ENCODE peak calls at places on chromosomes 3 and 15, in ten cellular contexts. E, I, D, V, H, O, L, K, Z and Q are unnamed samples. For H3K27me3, the result is how much of the 10 kb centered on the place peaks cover.

GRCh38 chr3:128548426-128549282 is 55.7 kb upstream of the GATA2 start:
- DNase-seq in E (no peak), I (no peak), D (no peak), V (no peak), H (no peak), O (no peak), L (no peak), K (no peak), Z (no peak), Q (no peak)

GRCh38 chr3:105062853-105063252 is 303.9 kb upstream of the ALCAM start:
- DNase-seq in E (no peak), I (no peak), D (no peak), V (no peak), H (no peak), O (no peak), L (no peak), K (no peak), Z (no peak), Q (no peak)

GRCh38 chr3:123788706-123789105 is 95.4 kb downstream of the MYLK start:
- DNase-seq in E (no peak), I (no peak), D (no peak), V (no peak), H (no peak), O (no peak), L (no peak), K (no peak), Z (no peak), Q (no peak)

GRCh38 chr3:25455316-25456232 is 27.5 kb downstream of the RARB start:
- DNase-seq in E (no peak), I (no peak), D (no peak), V (no peak), H (no peak), O (no peak), L (peak), K (no peak), Z (peak), Q (no peak)

GRCh38 chr3:126676919-126677705 is 22.2 kb upstream of the TXNRD3 start:
- DNase-seq in E (peak), I (no peak), D (no peak), V (no peak), H (no peak), O (no peak), L (no peak), K (no peak), Z (no peak), Q (no peak)

GRCh38 chr3:171892457-171892856 is 49.3 kb downstream of the TMEM212 start:
- DNase-seq in E (no peak), I (no peak), D (no peak), V (no peak), H (no peak), O (no peak), L (no peak), K (no peak), Z (no peak), Q (no peak)

GRCh38 chr3:133293397-133294107 is 106.3 kb upstream of the BFSP2 start:
- DNase-seq in E (no peak), I (no peak), D (no peak), V (no peak), H (no peak), O (no peak), L (no peak), K (no peak), Z (no peak), Q (no peak)

GRCh38 chr3:121724130-121724529 is 25.4 kb downstream of the GOLGB1 start:
- DNase-seq in E (no peak), I (no peak), D (no peak), V (no peak), H (no peak), O (no peak), L (no peak), K (no peak), Z (no peak), Q (no peak)

GRCh38 chr3:14823910-14824629 is 5.3 kb downstream of the FGD5 start:
- DNase-seq in E (no peak), I (no peak), D (no peak), V (no peak), H (no peak), O (no peak), L (no peak), K (no peak), Z (no peak), Q (no peak)

GRCh38 chr3:14826069-14826468 is 7.3 kb downstream of the FGD5 start:
- DNase-seq in E (no peak), I (no peak), D (no peak), V (no peak), H (no peak), O (no peak), L (no peak), K (no peak), Z (no peak), Q (no peak)

GRCh38 chr3:14829811-14830210 is 11.0 kb downstream of the FGD5 start:
- DNase-seq in E (no peak), I (no peak), D (no peak), V (no peak), H (no peak), O (no peak), L (no peak), K (no peak), Z (no peak), Q (no peak)

GRCh38 chr3:14824646-14825045 is 5.9 kb downstream of the FGD5 start:
- DNase-seq in E (no peak), I (no peak), D (no peak), V (no peak), H (no peak), O (no peak), L (no peak), K (no peak), Z (no peak), Q (no peak)

DNA sequence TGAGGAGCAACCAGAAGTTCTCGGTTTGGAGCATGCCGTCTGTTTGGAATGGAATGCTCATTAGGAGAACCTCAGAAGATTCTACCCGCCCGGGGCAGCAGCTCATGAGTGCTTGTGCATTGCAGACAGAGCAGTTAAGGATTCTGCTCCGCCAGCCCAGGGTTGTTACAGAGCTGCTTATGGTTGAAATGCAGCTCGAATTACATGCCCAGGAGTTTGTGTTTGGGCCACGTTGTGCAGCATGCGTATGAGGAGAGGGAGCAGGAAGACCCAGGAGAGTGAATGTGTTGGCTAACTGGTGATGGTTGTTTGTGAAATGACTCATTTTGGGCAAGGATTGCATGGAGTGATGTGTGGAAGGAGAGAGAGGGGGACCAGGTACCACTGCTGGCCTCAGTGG is 9.0 kb downstream of the FGD5 start:
- DNase-seq in E (no peak), I (no peak), D (no peak), V (no peak), H (no peak), O (no peak), L (no peak), K (no peak), Z (no peak), Q (no peak)
- H3K27me3 ChIP-seq in E (under half), I (under half), D (under half), V (under half), H (under half), O (under half), L (half or more), K (half or more), Z (under half), Q (under half)

DNA sequence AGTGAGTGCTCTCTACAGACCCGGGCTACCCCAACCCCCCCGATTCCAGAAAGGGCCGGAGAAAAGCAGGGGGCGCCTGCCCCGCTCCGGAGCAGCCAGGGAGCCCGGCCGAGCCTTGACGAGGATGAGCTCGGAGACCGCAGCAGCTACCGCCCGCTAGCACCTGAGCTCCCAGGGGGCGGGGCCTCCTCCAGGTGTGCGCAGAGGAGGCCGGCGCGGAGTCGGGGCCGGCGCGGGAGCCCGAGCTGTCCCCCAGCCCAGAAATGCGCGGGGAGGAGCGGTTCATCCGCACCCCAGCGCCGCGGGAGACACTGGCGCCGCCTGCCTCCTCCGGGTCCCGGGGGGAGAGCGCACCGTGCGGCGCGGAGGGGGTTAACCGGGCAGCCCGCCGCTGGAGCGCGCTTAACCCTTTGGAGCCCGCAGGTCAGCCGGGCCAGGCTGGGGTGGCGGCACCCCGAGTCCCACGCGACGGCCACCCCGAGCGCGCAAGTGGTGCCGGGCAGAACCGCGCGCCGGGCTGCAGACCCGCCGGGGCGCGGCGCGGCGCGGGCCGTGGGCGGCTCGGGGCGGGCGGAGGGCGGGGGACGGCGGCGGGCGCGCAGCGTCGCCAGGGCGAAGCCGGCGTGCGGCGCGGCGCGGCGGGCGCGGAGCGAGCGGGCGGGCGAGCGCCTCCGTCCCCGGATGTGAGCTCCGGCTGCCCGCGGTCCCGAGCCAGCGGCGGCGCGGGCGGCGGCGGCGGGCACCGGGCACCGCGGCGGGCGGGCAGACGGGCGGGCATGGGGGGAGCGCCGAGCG is at the start of gene CACNA1D:
- DNase-seq in E (no peak), I (no peak), D (no peak), V (peak), H (peak), O (peak), L (no peak), K (no peak), Z (peak), Q (peak)
- H3K27me3 ChIP-seq in E (under half), I (under half), D (half or more), V (under half), H (under half), O (half or more), L (half or more), K (half or more), Z (under half), Q (under half)

GRCh38 chr3:181723064-181723463 is 11.3 kb downstream of the SOX2 start:
- DNase-seq in E (no peak), I (no peak), D (no peak), V (no peak), H (no peak), O (no peak), L (no peak), K (no peak), Z (no peak), Q (no peak)
- H3K27me3 ChIP-seq in E (half or more), I (under half), D (half or more), V (under half), H (under half), O (under half), L (half or more), K (half or more), Z (under half), Q (under half)

GRCh38 chr3:41308119-41308518 is 108.8 kb downstream of the CTNNB1 start:
- DNase-seq in E (no peak), I (no peak), D (no peak), V (no peak), H (no peak), O (no peak), L (no peak), K (no peak), Z (no peak), Q (no peak)

GRCh38 chr3:41301548-41301947 is 102.2 kb downstream of the CTNNB1 start:
- DNase-seq in E (no peak), I (no peak), D (no peak), V (no peak), H (no peak), O (no peak), L (no peak), K (peak), Z (no peak), Q (no peak)

GRCh38 chr3:41302295-41302694 is 103.0 kb downstream of the CTNNB1 start:
- DNase-seq in E (no peak), I (no peak), D (no peak), V (no peak), H (no peak), O (no peak), L (no peak), K (no peak), Z (no peak), Q (no peak)

GRCh38 chr3:41307065-41307464 is 107.8 kb downstream of the CTNNB1 start:
- DNase-seq in E (no peak), I (no peak), D (peak), V (no peak), H (no peak), O (no peak), L (peak), K (no peak), Z (no peak), Q (no peak)

DNA sequence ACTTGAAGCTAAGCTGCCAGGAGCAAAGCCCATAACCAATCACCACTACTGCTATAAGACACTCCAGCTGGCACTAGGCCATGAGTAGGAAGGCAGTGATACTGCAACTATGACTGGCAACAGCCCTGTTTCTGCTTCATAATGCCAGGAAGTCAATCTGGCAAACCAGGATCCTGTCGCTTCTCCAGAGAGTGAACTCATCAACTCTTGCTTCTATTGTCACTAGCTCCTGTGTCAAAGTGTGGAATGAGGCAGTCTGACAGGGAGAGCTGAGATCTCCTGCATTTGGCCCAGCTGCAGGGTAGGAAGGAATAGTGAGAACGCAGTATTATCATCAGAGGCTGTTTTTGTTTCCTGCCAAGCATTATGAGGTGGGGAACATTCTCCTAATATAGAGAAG is 105.3 kb downstream of the CTNNB1 start:
- DNase-seq in E (no peak), I (no peak), D (no peak), V (no peak), H (no peak), O (no peak), L (no peak), K (no peak), Z (no peak), Q (no peak)
- H3K27me3 ChIP-seq in E (under half), I (under half), D (under half), V (under half), H (under half), O (under half), L (under half), K (under half), Z (under half), Q (under half)

GRCh38 chr15:79412010-79412409 is 20.1 kb upstream of the MINAR1 start:
- DNase-seq in E (no peak), I (no peak), D (no peak), V (no peak), H (no peak), O (no peak), L (no peak), K (no peak), Z (no peak), Q (no peak)

GRCh38 chr15:79412429-79412828 is 19.7 kb upstream of the MINAR1 start:
- DNase-seq in E (no peak), I (no peak), D (no peak), V (no peak), H (no peak), O (no peak), L (no peak), K (no peak), Z (no peak), Q (peak)

GRCh38 chr15:79418693-79419279 is 13.3 kb upstream of the MINAR1 start:
- DNase-seq in E (no peak), I (no peak), D (peak), V (no peak), H (no peak), O (no peak), L (no peak), K (no peak), Z (no peak), Q (no peak)

DNA sequence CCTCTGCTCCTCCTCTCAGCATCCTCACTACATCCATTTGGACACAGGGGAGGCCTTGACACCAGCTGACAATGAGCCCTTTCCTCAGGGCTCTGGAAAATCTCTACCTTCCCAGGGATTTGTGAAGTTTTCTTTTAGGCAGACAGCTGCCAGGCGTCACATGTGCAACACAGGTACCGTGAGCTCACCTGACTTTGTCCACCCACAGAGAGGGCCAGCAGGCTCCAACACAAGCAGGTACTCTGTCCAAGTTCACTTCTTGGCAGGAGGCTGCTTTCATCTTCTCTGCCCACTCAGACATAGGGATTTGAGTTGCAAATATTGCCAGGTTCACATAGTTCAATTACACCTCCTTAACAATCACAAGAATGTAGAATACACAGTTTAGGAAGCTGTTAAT is 15.3 kb upstream of the MINAR1 start:
- DNase-seq in E (no peak), I (no peak), D (no peak), V (no peak), H (no peak), O (no peak), L (no peak), K (no peak), Z (no peak), Q (no peak)
- H3K27me3 ChIP-seq in E (under half), I (under half), D (under half), V (under half), H (under half), O (under half), L (under half), K (under half), Z (under half), Q (under half)